ENCODE peak calls at places on chromosomes 4 and X, in six cellular contexts. J is GM23338, A is fibroblast of lung, H is keratinocyte, I is PC-3, T is GM12878. M is an unnamed sample. For H3K4me1, the result is how much of the 10 kb centered on the place peaks cover.

GRCh38 chr4:14364953-14365533 is 637.2 kb upstream of the CPEB2 start:
- DNase-seq in J (peak), A (no peak), H (no peak), I (no peak), T (no peak), M (no peak)

GRCh38 chrX:34918856-34919255 is 23.7 kb upstream of the FAM47B start:
- DNase-seq in J (peak), A (peak), H (no peak), I (peak), T (no peak), M (no peak)

GRCh38 chrX:12843668-12844279 is 23.1 kb upstream of the TLR7 start:
- DNase-seq in J (no peak), A (no peak), H (no peak), I (no peak), T (peak), M (no peak)

GRCh38 chr4:1821679-1822567 is 28.8 kb downstream of the FGFR3 start:
- DNase-seq in J (no peak), A (no peak), H (no peak), I (no peak), T (no peak), M (no peak)

GRCh38 chrX:24396236-24396929 is 35.9 kb downstream of the SUPT20HL1 start:
- DNase-seq in J (no peak), A (peak), H (no peak), I (peak), T (no peak), M (no peak)

GRCh38 chr4:30605616-30606015 is 114.6 kb upstream of the PCDH7 start:
- DNase-seq in J (no peak), A (no peak), H (no peak), I (no peak), T (no peak), M (no peak)

GRCh38 chr4:159252491-159252890 is 149.6 kb downstream of the RAPGEF2 start:
- DNase-seq in J (no peak), A (peak), H (no peak), I (no peak), T (no peak), M (no peak)

GRCh38 chr4:137794779-137795178 is 262.5 kb upstream of the PCDH18 start:
- DNase-seq in J (no peak), A (peak), H (no peak), I (no peak), T (no peak), M (no peak)

GRCh38 chr4:131584587-131584986 is 1564.5 kb upstream of the PCDH10 start:
- DNase-seq in J (no peak), A (no peak), H (peak), I (no peak), T (no peak), M (peak)

GRCh38 chrX:12563121-12563520 is 228.1 kb upstream of the PRPS2 start:
- DNase-seq in J (no peak), A (peak), H (peak), I (peak), T (no peak), M (no peak)

GRCh38 chr4:6109842-6110560 is 90.3 kb downstream of the JAKMIP1 start:
- DNase-seq in J (peak), A (no peak), H (no peak), I (peak), T (no peak), M (no peak)

GRCh38 chr4:68654946-68655721 is 15.3 kb downstream of the UGT2B15 start:
- DNase-seq in J (no peak), A (no peak), H (peak), I (peak), T (no peak), M (no peak)

GRCh38 chrX:70452143-70452733 is 7.6 kb downstream of the DLG3 start:
- DNase-seq in J (peak), A (peak), H (no peak), I (peak), T (no peak), M (no peak)

GRCh38 chr4:10006604-10007435 is 14.5 kb downstream of the SLC2A9 start:
- DNase-seq in J (no peak), A (no peak), H (peak), I (peak), T (peak), M (no peak)

GRCh38 chr4:168651864-168652263 is 155.0 kb downstream of the PALLD start:
- DNase-seq in J (no peak), A (no peak), H (no peak), I (no peak), T (no peak), M (no peak)
- H3K4me1 ChIP-seq in J (half or more), A (under half), H (under half), I (under half), T (under half), M (under half)

DNA sequence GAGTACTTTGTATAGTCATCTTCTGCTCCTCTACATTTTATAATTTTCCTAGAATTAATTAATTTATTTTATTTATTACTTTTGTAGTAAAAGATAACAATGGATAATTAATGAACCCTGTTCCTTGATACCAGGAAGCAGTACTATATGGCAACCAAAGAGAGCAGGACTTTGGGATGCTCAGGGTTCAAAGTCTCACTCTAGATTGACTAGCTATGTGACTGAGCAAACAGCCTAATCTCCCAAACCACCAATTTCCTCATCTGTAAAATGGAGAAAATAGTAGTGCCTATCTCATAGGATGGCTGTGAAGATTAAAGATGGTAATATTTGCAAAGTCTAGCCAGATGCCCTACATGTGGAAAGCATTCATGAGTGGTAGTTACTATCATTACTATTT is 97.6 kb downstream of the PRDM5 start:
- DNase-seq in J (no peak), A (no peak), H (no peak), I (no peak), T (no peak), M (no peak)
- TF ChIP-seq CTCF in J (no peak), A (no peak), H (no peak), I (no peak), T (no peak), M (no peak)

DNA sequence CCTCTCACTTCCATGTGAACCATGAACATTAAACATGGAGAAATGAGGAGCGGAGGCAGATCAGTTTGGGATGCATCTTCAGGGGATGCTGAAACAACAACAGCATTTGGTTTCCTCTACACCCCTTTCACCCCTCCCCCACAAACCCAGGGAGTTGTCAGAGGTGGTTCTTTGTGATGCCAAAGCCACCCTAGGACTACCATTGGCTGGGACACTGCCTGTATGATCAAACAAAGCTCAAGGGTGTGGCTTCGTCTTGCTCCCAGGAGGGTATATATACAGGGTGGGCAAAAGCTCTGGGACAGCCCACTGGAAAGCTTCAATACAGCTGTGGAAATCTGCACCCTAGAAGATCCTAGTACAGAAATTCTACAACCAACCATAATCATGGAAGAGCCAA is at the start of gene SPANXN4:
- DNase-seq in J (peak), A (no peak), H (no peak), I (no peak), T (no peak), M (no peak)
- TF ChIP-seq EZH2 in J (no peak), A (no peak), H (no peak), I (no peak), T (no peak), M (no peak)

GRCh38 chr4:176400816-176401461 is 81.2 kb downstream of the SPCS3 start:
- DNase-seq in J (no peak), A (peak), H (no peak), I (peak), T (no peak), M (no peak)
- H3K4me1 ChIP-seq in J (under half), A (under half), H (under half), I (under half), T (under half), M (under half)

DNA sequence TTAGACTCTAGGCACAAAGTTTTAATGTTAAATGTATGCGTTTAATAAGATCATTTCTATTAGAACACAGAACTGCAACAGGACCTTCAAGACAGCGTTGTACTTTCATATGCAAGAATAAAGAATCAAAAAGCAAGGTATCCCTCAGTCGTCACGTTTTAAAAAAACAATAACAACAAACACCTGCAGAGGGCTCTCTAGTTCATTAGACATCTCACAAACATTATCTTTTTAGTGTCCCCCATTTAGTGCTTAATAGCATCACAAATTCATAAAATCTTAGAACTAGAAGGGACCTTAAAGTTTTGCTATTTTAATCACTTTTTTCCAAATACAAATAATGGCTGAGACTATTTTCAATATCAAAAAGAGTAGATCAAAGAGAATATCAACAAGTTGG is 236.6 kb downstream of the DCHS2 start:
- DNase-seq in J (peak), A (no peak), H (no peak), I (no peak), T (no peak), M (no peak)
- TF ChIP-seq CTCF in J (peak), A (no peak), H (no peak), I (no peak), T (no peak), M (peak)

GRCh38 chr4:173515458-173515857 is 14.6 kb downstream of the HAND2 start:
- DNase-seq in J (peak), A (no peak), H (no peak), I (no peak), T (no peak), M (no peak)

GRCh38 chr4:173518419-173519102 is 11.5 kb downstream of the HAND2 start:
- DNase-seq in J (peak), A (no peak), H (no peak), I (no peak), T (no peak), M (no peak)

GRCh38 chr4:173516621-173517612 is 13.1 kb downstream of the HAND2 start:
- DNase-seq in J (peak), A (no peak), H (no peak), I (no peak), T (no peak), M (no peak)

GRCh38 chr4:173519130-173520101 is 10.6 kb downstream of the HAND2 start:
- DNase-seq in J (peak), A (no peak), H (no peak), I (no peak), T (no peak), M (no peak)

DNA sequence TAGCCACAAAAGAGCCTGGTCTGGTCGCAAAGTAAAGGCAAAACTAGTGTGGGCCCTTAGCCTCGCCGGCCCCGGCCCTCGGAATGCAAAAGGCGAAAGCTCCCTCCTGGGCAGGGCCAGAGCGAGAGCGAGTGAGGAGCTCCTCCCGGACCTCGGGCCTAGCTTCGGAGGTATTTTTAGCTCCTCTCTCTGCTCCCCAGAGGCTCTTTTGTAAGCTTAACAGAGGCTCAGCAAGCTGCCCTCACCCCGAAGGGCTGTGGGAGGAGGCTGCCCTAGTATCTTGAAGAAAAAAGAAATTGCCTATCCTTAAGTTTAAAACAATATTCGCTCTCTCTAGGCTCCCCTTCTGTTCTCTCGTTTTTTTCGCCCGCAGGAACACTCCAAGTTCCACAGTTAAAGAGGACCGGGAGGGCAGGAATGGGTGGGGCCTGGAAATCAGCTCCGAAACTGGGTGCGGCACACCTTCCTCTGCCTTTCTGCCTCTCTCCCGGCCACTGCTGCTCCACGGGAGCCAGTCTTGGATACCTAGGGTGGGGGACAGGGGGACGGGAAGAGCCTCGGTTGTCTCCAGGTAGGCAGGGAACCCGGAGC is 12.2 kb downstream of the HAND2 start:
- DNase-seq in J (peak), A (no peak), H (no peak), I (no peak), T (no peak), M (no peak)
- TF ChIP-seq EZH2 in J (peak), A (peak), H (peak), I (no peak), T (no peak), M (no peak)